ENCODE peak calls at places on chromosomes 5 and 9, in eight cellular contexts. B is NCI-H774; V is B cell; R is LHCN-M2; I is COLO829; N is skeletal muscle cell; E is stimulated activated CD4-positive, alpha-beta T cell treated with anti-CD3 and anti-CD28 coated beads, Interleukin-1b, Interleukin-23, amount 100 ng/mL, for 24 hours; G is HEK293T. Q is an unnamed sample.

GRCh38 chr9:72557549-72557948 is 36.1 kb downstream of the TMC1 start:
- DNase-seq in B (no peak), V (no peak), R (peak), I (peak), N (peak), E (peak), G (no peak), Q (peak)

GRCh38 chr5:179192891-179193470 is 132.8 kb downstream of the ZNF354C start:
- DNase-seq in B (no peak), V (no peak), R (no peak), I (no peak), N (no peak), E (no peak), G (no peak), Q (no peak)

GRCh38 chr9:87682085-87682484 is 43.8 kb upstream of the CTSL start:
- DNase-seq in B (no peak), V (no peak), R (no peak), I (no peak), N (no peak), E (no peak), G (no peak), Q (no peak)

GRCh38 chr9:70422371-70423043 is 8.1 kb upstream of the KLF9 start:
- DNase-seq in B (no peak), V (no peak), R (no peak), I (no peak), N (no peak), E (no peak), G (no peak), Q (no peak)

GRCh38 chr5:124902097-124902821 is 155.8 kb upstream of the ZNF608 start:
- DNase-seq in B (peak), V (peak), R (peak), I (no peak), N (no peak), E (no peak), G (peak), Q (peak)

GRCh38 chr9:87609002-87609401 is 111.3 kb downstream of the DAPK1 start:
- DNase-seq in B (no peak), V (no peak), R (no peak), I (no peak), N (no peak), E (no peak), G (no peak), Q (no peak)

GRCh38 chr5:149422429-149423286 is 43.6 kb upstream of the IL17B start:
- DNase-seq in B (no peak), V (no peak), R (no peak), I (no peak), N (peak), E (no peak), G (no peak), Q (peak)

GRCh38 chr9:134407123-134407779 is 81.0 kb downstream of the RXRA start:
- DNase-seq in B (peak), V (peak), R (peak), I (peak), N (peak), E (peak), G (no peak), Q (peak)

GRCh38 chr5:34534237-34535108 is 121.7 kb upstream of the RAI14 start:
- DNase-seq in B (no peak), V (no peak), R (peak), I (peak), N (peak), E (no peak), G (no peak), Q (peak)

GRCh38 chr5:6583049-6583880 is 49.6 kb downstream of the NSUN2 start:
- DNase-seq in B (peak), V (peak), R (no peak), I (no peak), N (no peak), E (no peak), G (no peak), Q (peak)

GRCh38 chr5:180471866-180472265 is 22.3 kb upstream of the CNOT6 start:
- DNase-seq in B (no peak), V (no peak), R (no peak), I (no peak), N (no peak), E (no peak), G (no peak), Q (no peak)

GRCh38 chr9:19788614-19789271 is at the start of gene SLC24A2:
- DNase-seq in B (no peak), V (no peak), R (no peak), I (no peak), N (no peak), E (no peak), G (peak), Q (no peak)

GRCh38 chr5:373710-374602 is 52.4 kb downstream of the AHRR start:
- DNase-seq in B (peak), V (peak), R (peak), I (peak), N (peak), E (peak), G (peak), Q (peak)

GRCh38 chr5:177509991-177510566 is 453 bp upstream of the DOK3 start:
- DNase-seq in B (no peak), V (peak), R (no peak), I (no peak), N (no peak), E (no peak), G (no peak), Q (no peak)

GRCh38 chr5:78295035-78295961 is 800 bp upstream of the AP3B1 start:
- DNase-seq in B (peak), V (peak), R (peak), I (no peak), N (no peak), E (peak), G (peak), Q (no peak)

GRCh38 chr9:130234340-130235260 is 31.0 kb upstream of the HMCN2 start:
- DNase-seq in B (no peak), V (no peak), R (peak), I (no peak), N (no peak), E (no peak), G (no peak), Q (peak)

GRCh38 chr5:116626272-116626723 is 51.7 kb upstream of the SEMA6A start:
- DNase-seq in B (peak), V (no peak), R (no peak), I (no peak), N (peak), E (no peak), G (peak), Q (peak)

GRCh38 chr9:21904776-21905175 is 89.4 kb downstream of the CDKN2A start:
- DNase-seq in B (no peak), V (no peak), R (peak), I (no peak), N (no peak), E (no peak), G (no peak), Q (peak)

GRCh38 chr5:103452666-103453065 is 109.9 kb downstream of the NUDT12 start:
- DNase-seq in B (no peak), V (no peak), R (no peak), I (no peak), N (no peak), E (no peak), G (no peak), Q (no peak)

GRCh38 chr5:17833336-17833735 is 199.1 kb downstream of the TAF11L14 start:
- DNase-seq in B (no peak), V (no peak), R (no peak), I (no peak), N (no peak), E (no peak), G (no peak), Q (no peak)

GRCh38 chr5:125042243-125042887 is 295.9 kb upstream of the ZNF608 start:
- DNase-seq in B (no peak), V (no peak), R (no peak), I (no peak), N (no peak), E (no peak), G (no peak), Q (no peak)

GRCh38 chr5:139157556-139157955 is 40.6 kb downstream of the SIL1 start:
- DNase-seq in B (no peak), V (no peak), R (no peak), I (no peak), N (no peak), E (no peak), G (no peak), Q (no peak)

GRCh38 chr9:94826044-94826443 is 99.5 kb downstream of the AOPEP start:
- DNase-seq in B (no peak), V (no peak), R (no peak), I (no peak), N (no peak), E (no peak), G (no peak), Q (no peak)

GRCh38 chr5:8908055-8908683 is 637.7 kb downstream of the SEMA5A start:
- DNase-seq in B (no peak), V (peak), R (peak), I (peak), N (no peak), E (no peak), G (peak), Q (no peak)

GRCh38 chr5:60066502-60066901 is 173.0 kb upstream of the PDE4D start:
- DNase-seq in B (no peak), V (no peak), R (peak), I (peak), N (peak), E (no peak), G (no peak), Q (peak)

Q was measured in fibroblast of lung.